ENCODE peak calls at places on chromosomes 6 and 20, in four cellular contexts. Z is ascending aorta, R is MCF 10A, Y is cardiac fibroblast. Q is an unnamed sample.

GRCh38 chr6:116482780-116483179 is 21.6 kb downstream of the CALHM6 start:
- DNase-seq in Z (no peak), R (no peak), Y (no peak), Q (no peak)

GRCh38 chr20:53030061-53030460 is 57.9 kb downstream of the TSHZ2 start:
- DNase-seq in Z (no peak), R (no peak), Y (no peak), Q (no peak)

GRCh38 chr20:5719861-5720401 is 30.3 kb upstream of the SHLD1 start:
- DNase-seq in Z (no peak), R (peak), Y (peak), Q (no peak)

GRCh38 chr6:150169609-150170008 is 26.8 kb downstream of the PPP1R14C start:
- DNase-seq in Z (no peak), R (peak), Y (peak), Q (no peak)

GRCh38 chr20:38337561-38338140 is 8.6 kb upstream of the LBP start:
- DNase-seq in Z (no peak), R (peak), Y (peak), Q (no peak)

GRCh38 chr6:71238351-71238750 is 50.3 kb upstream of the OGFRL1 start:
- DNase-seq in Z (no peak), R (no peak), Y (peak), Q (no peak)

GRCh38 chr20:57654998-57655811 is 35.0 kb upstream of the ZBP1 start:
- DNase-seq in Z (peak), R (no peak), Y (no peak), Q (no peak)

GRCh38 chr6:110581682-110582081 is 105.3 kb upstream of the SLC22A16 start:
- DNase-seq in Z (no peak), R (no peak), Y (no peak), Q (no peak)

GRCh38 chr6:36378243-36378920 is 9.1 kb downstream of the ETV7 start:
- DNase-seq in Z (no peak), R (no peak), Y (no peak), Q (no peak)

GRCh38 chr6:77092971-77093370 is 370.3 kb downstream of the HTR1B start:
- DNase-seq in Z (no peak), R (no peak), Y (peak), Q (no peak)

GRCh38 chr6:122452509-122452908 is 19.1 kb downstream of the SERINC1 start:
- DNase-seq in Z (no peak), R (no peak), Y (no peak), Q (no peak)

GRCh38 chr6:28922841-28923317 is 906 bp downstream of the TRIM27 start:
- DNase-seq in Z (peak), R (peak), Y (peak), Q (no peak)

GRCh38 chr6:111342913-111343312 is 140.1 kb downstream of the REV3L start:
- DNase-seq in Z (no peak), R (peak), Y (peak), Q (no peak)

GRCh38 chr20:15930324-15931305 is 642.6 kb downstream of the KIF16B start:
- DNase-seq in Z (no peak), R (peak), Y (peak), Q (no peak)

GRCh38 chr6:41939091-41939847 is 2.3 kb downstream of the CCND3 start:
- DNase-seq in Z (peak), R (peak), Y (peak), Q (no peak)

GRCh38 chr20:45919951-45920794 is 8.2 kb upstream of the PLTP start:
- DNase-seq in Z (no peak), R (no peak), Y (peak), Q (no peak)

GRCh38 chr6:119612871-119613515 is 263.4 kb upstream of the MAN1A1 start:
- DNase-seq in Z (no peak), R (no peak), Y (no peak), Q (no peak)

GRCh38 chr6:27146706-27147507 is 100.6 kb upstream of the PRSS16 start:
- DNase-seq in Z (peak), R (peak), Y (peak), Q (no peak)

GRCh38 chr6:28982476-28983266 is 22.4 kb downstream of the ZNF311 start:
- DNase-seq in Z (no peak), R (peak), Y (peak), Q (no peak)

GRCh38 chr6:21024621-21025020 is 490.4 kb downstream of the CDKAL1 start:
- DNase-seq in Z (no peak), R (no peak), Y (peak), Q (no peak)

GRCh38 chr20:58246346-58246745 is 17.9 kb upstream of the ANKRD60 start:
- DNase-seq in Z (no peak), R (peak), Y (peak), Q (no peak)

GRCh38 chr6:113291751-113292445 is 565.2 kb upstream of the MARCKS start:
- DNase-seq in Z (no peak), R (no peak), Y (peak), Q (no peak)

GRCh38 chr6:166206510-166207389 is 39.1 kb upstream of the TBXT start:
- DNase-seq in Z (no peak), R (no peak), Y (peak), Q (no peak)

GRCh38 chr6:135985471-135985870 is 134.0 kb downstream of the PDE7B start:
- DNase-seq in Z (no peak), R (no peak), Y (peak), Q (no peak)

GRCh38 chr20:43853174-43853803 is 61.4 kb upstream of the TOX2 start:
- DNase-seq in Z (no peak), R (peak), Y (no peak), Q (no peak)

GRCh38 chr6:38144365-38144764 is 324.8 kb downstream of the ZFAND3 start:
- DNase-seq in Z (no peak), R (no peak), Y (no peak), Q (no peak)

GRCh38 chr20:13397300-13397724 is 176.2 kb downstream of the ISM1 start:
- DNase-seq in Z (no peak), R (no peak), Y (no peak), Q (no peak)

GRCh38 chr6:137351890-137352289 is 132.7 kb upstream of the IFNGR1 start:
- DNase-seq in Z (no peak), R (no peak), Y (no peak), Q (no peak)

GRCh38 chr6:7640607-7641577 is 50.9 kb downstream of the SNRNP48 start:
- DNase-seq in Z (no peak), R (peak), Y (peak), Q (no peak)

GRCh38 chr6:129472239-129472638 is 237.7 kb downstream of the ARHGAP18 start:
- DNase-seq in Z (no peak), R (no peak), Y (no peak), Q (no peak)

GRCh38 chr6:153090241-153090930 is 40.7 kb downstream of the RGS17 start:
- DNase-seq in Z (no peak), R (peak), Y (peak), Q (no peak)

GRCh38 chr20:36277546-36277945 is 28.6 kb upstream of the DLGAP4 start:
- DNase-seq in Z (no peak), R (no peak), Y (no peak), Q (no peak)